ENCODE peak calls at places on chromosomes 4 and X, in five cellular contexts. Y is kidney tubule cell, S is AG04450, H is T-helper 1 cell, C is naive B cell. K is an unnamed sample.

GRCh38 chrX:1118572-1119199 is 93.8 kb downstream of the CRLF2 start:
- DNase-seq in C (no peak), S (no peak), Y (no peak), H (no peak), K (no peak)

GRCh38 chrX:14496674-14497073 is 32.7 kb upstream of the GLRA2 start:
- DNase-seq in S (no peak), C (no peak), Y (peak), H (no peak), K (no peak)

GRCh38 chr4:169327951-169328350 is 57.2 kb upstream of the SH3RF1 start:
- DNase-seq in H (no peak), S (no peak), C (no peak), Y (no peak), K (no peak)

GRCh38 chrX:55142919-55143310 is 54.1 kb downstream of the PAGE2 start:
- DNase-seq in Y (peak), C (no peak), S (no peak), H (no peak), K (no peak)

GRCh38 chr4:37970702-37971101 is 10.5 kb downstream of the PTTG2 start:
- DNase-seq in S (no peak), C (peak), H (peak), Y (peak), K (peak)

GRCh38 chr4:122212880-122213279 is 60.7 kb downstream of the BLTP1 start:
- DNase-seq in C (no peak), H (no peak), S (no peak), Y (no peak), K (no peak)

GRCh38 chr4:42965326-42965725 is 72.8 kb downstream of the GRXCR1 start:
- DNase-seq in Y (peak), S (no peak), C (no peak), H (no peak), K (no peak)

GRCh38 chrX:130330706-130331105 is 9.0 kb upstream of the SLC25A14 start:
- DNase-seq in C (no peak), S (no peak), H (peak), Y (peak), K (peak)

GRCh38 chrX:102863735-102864134 is 73.3 kb upstream of the RAB40AL start:
- DNase-seq in C (peak), Y (peak), S (peak), H (peak), K (peak)